ENCODE peak calls at places on chromosomes 3 and 15, in six cellular contexts. D is neural progenitor cell; Y is C1 segment of cervical spinal cord; R is T-helper 2 cell; O is stimulated activated effector memory CD8-positive, alpha-beta T cell treated with anti-CD3 and anti-CD28 coated beads, Interleukin-12 subunit alpha, Interleukin-12 subunit beta, amount 100 ng/mL, for 72 hours; M is heart right ventricle. X is an unnamed sample.

GRCh38 chr3:14137445-14137844 is 12.6 kb downstream of the TMEM43 start:
- DNase-seq in D (no peak), Y (no peak), R (no peak), O (no peak), M (no peak), X (no peak)

GRCh38 chr3:8650583-8651416 is 6.2 kb upstream of the SSUH2 start:
- DNase-seq in D (no peak), Y (no peak), R (no peak), O (no peak), M (no peak), X (no peak)

GRCh38 chr3:108847187-108847586 is 24.6 kb downstream of the TRAT1 start:
- DNase-seq in D (no peak), Y (no peak), R (no peak), O (no peak), M (no peak), X (no peak)

GRCh38 chr3:98726084-98726483 is 37.1 kb upstream of the ST3GAL6 start:
- DNase-seq in D (no peak), Y (no peak), R (no peak), O (no peak), M (no peak), X (no peak)

GRCh38 chr3:56302417-56302816 is 165.8 kb downstream of the ERC2 start:
- DNase-seq in D (peak), Y (no peak), R (no peak), O (no peak), M (no peak), X (no peak)

GRCh38 chr3:71500696-71501095 is 82.8 kb downstream of the FOXP1 start:
- DNase-seq in D (no peak), Y (no peak), R (no peak), O (no peak), M (no peak), X (no peak)

GRCh38 chr3:143810866-143811265 is 37.4 kb downstream of the SLC9A9 start:
- DNase-seq in D (no peak), Y (no peak), R (no peak), O (no peak), M (no peak), X (no peak)

GRCh38 chr3:20038679-20039078 is 1.6 kb upstream of the KAT2B start:
- DNase-seq in D (no peak), Y (no peak), R (no peak), O (no peak), M (no peak), X (no peak)

GRCh38 chr3:5651351-5651750 is 463.8 kb downstream of the EDEM1 start:
- DNase-seq in D (no peak), Y (no peak), R (no peak), O (no peak), M (no peak), X (no peak)

GRCh38 chr15:78093242-78094020 is 1.1 kb downstream of the SH2D7 start:
- DNase-seq in D (no peak), Y (no peak), R (no peak), O (no peak), M (no peak), X (no peak)

GRCh38 chr15:55587321-55588069 is 650 bp downstream of the PYGO1 start:
- DNase-seq in D (peak), Y (peak), R (no peak), O (peak), M (peak), X (no peak)

GRCh38 chr3:45547764-45548683 is 46.5 kb upstream of the LIMD1 start:
- DNase-seq in D (no peak), Y (no peak), R (no peak), O (no peak), M (peak), X (peak)

X was measured in caudate nucleus.